ENCODE peak calls at places on chromosomes 4 and X, in seven cellular contexts. M is GM23338, Q is GM23248, W is neural progenitor cell, T is MM.1S, X is hepatocyte, K is HCT116. N is an unnamed sample.

GRCh38 chrX:103399744-103400143 is 23.4 kb downstream of the BEX3 start:
- DNase-seq in W (no peak), M (no peak), K (no peak), Q (peak; percentile 20), X (no peak), T (no peak), N (peak; percentile 78)

GRCh38 chr4:7655549-7656243 is 221.0 kb upstream of the PSAPL1 start:
- DNase-seq in K (no peak), M (no peak), T (no peak), Q (no peak), X (peak; percentile 15), W (no peak), N (no peak)

GRCh38 chr4:98260047-98260578 is 1.1 kb upstream of the RAP1GDS1 start:
- DNase-seq in Q (no peak), M (peak; percentile 67), W (peak; percentile 75), X (peak; percentile 73), T (no peak), K (peak; percentile 7), N (peak; percentile 19)

GRCh38 chr4:4859010-4859798 is at the start of gene MSX1:
- DNase-seq in K (peak; percentile 60), T (peak; percentile 89), M (peak; percentile 95), W (peak; percentile 96), Q (peak; percentile 96), X (peak; percentile 94), N (peak; percentile 75)

GRCh38 chr4:1033840-1034551 is 22.6 kb downstream of the FGFRL1 start:
- DNase-seq in X (no peak), Q (peak; percentile 89), K (no peak), W (no peak), M (no peak), T (no peak), N (no peak)

GRCh38 chrX:40068048-40068447 is 29.7 kb downstream of the BCOR start:
- DNase-seq in M (no peak), X (no peak), K (no peak), Q (peak; percentile 39), T (no peak), W (no peak), N (peak; percentile 45)

GRCh38 chr4:56880572-56880971 is 27.1 kb upstream of the REST start:
- DNase-seq in T (no peak), K (no peak), W (no peak), Q (no peak), M (no peak), X (no peak), N (no peak)

GRCh38 chrX:8520791-8521190 is 56.2 kb downstream of the VCX3B start:
- DNase-seq in T (no peak), K (no peak), Q (no peak), M (no peak), W (no peak), X (no peak), N (peak; percentile 82)

GRCh38 chr4:102620697-102621497 is 119.7 kb downstream of the NFKB1 start:
- DNase-seq in K (peak; percentile 76), T (peak; percentile 76), M (peak; percentile 59), Q (peak; percentile 84), X (peak; percentile 76), W (peak; percentile 20), N (peak; percentile 78)

GRCh38 chrX:148537556-148538182 is 37.3 kb downstream of the AFF2 start:
- DNase-seq in Q (no peak), W (peak; percentile 41), X (no peak), M (peak; percentile 0), K (no peak), T (no peak), N (no peak)

GRCh38 chrX:148542481-148543255 is 42.3 kb downstream of the AFF2 start:
- DNase-seq in Q (no peak), X (no peak), W (no peak), K (no peak), T (no peak), M (peak; percentile 2), N (no peak)

GRCh38 chrX:148541461-148541983 is 41.1 kb downstream of the AFF2 start:
- DNase-seq in X (no peak), W (no peak), T (no peak), K (no peak), Q (no peak), M (no peak), N (no peak)

GRCh38 chrX:148538582-148538981 is 38.2 kb downstream of the AFF2 start:
- DNase-seq in K (no peak), W (no peak), T (no peak), M (no peak), X (no peak), Q (no peak), N (no peak)

DNA sequence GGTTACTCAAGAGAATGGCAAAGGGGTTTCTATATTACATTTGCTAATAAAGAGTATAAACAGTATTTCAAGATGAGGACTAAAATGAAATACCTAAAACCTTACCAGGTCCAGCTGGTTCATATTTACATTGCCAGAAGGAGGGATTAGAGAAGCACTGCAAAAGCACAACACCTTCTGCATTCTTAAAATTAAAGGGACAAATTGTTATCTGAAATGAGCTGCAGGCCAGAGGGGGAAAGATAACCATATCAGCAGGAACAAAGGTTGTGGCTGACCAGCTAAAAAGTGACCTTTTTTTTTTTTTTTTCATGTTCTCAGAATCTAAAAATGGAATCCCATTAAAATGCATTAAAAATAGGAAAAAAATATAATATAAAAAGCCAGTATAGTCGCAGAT is 39.7 kb downstream of the AFF2 start:
- DNase-seq in K (no peak), W (no peak), T (no peak), Q (no peak), M (no peak), X (no peak), N (no peak)
- H3K4me2 ChIP-seq in K (no peak overlapping the region), W (no peak overlapping the region), T (no peak overlapping the region), Q (no peak overlapping the region), M (no peak overlapping the region), X (no peak overlapping the region), N (no peak overlapping the region)

GRCh38 chr4:175999944-176000343 is 65.7 kb upstream of the WDR17 start:
- DNase-seq in M (peak; percentile 12), Q (no peak), K (no peak), X (no peak), T (no peak), W (no peak), N (no peak)

GRCh38 chr4:175998782-175999181 is 66.9 kb upstream of the WDR17 start:
- DNase-seq in X (no peak), M (peak; percentile 91), Q (no peak), K (peak; percentile 47), T (no peak), W (peak; percentile 28), N (peak; percentile 50)

GRCh38 chr4:176001171-176002006 is 64.3 kb upstream of the WDR17 start:
- DNase-seq in Q (peak; percentile 24), T (no peak), X (peak; percentile 45), W (peak; percentile 81), M (peak; percentile 93), K (peak; percentile 15), N (no peak)

GRCh38 chr4:175997291-175997690 is 68.3 kb upstream of the WDR17 start:
- DNase-seq in X (no peak), K (no peak), W (no peak), M (no peak), T (no peak), Q (no peak), N (no peak)

GRCh38 chr4:175996231-175996630 is 69.4 kb upstream of the WDR17 start:
- DNase-seq in T (no peak), M (no peak), Q (no peak), X (no peak), W (no peak), K (no peak), N (no peak)
- TF ChIP-seq EZH2 in T (no peak), M (no peak), Q (no peak), X (no peak), W (no peak), K (no peak), N (no peak)

DNA sequence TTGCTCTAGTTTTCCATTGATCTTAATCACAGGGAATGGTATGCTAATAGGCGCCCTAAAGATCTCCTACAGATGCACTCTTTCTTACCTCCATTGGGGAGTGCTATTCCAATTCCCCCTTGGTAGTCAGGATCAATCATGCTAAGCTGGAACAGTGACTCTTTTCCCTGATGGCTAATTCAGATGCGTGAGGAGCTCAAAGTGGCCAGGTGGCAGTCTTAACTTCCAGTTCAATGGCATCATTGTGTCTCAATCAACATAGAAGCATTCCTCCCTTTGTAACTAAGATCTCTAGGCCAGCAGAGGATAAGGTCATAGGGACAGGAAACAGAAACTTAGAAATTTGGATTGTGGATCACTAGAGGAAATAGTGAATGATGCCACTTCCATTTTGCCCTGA is 216.8 kb downstream of the GRID2 start:
- DNase-seq in X (no peak), T (no peak), K (no peak), M (peak; percentile 95), Q (no peak), W (peak; percentile 73), N (no peak)
- TF ChIP-seq EZH2phosphoT487 in X (no peak), T (no peak), K (no peak), M (no peak), Q (no peak), W (no peak), N (no peak)

GRCh38 chrX:10629905-10630304 is 9.5 kb upstream of the MID1 start:
- DNase-seq in X (no peak), Q (no peak), T (no peak), M (no peak), K (no peak), W (no peak), N (no peak)
- H3K4me2 ChIP-seq in X (no peak overlapping the region), Q (no peak overlapping the region), T (no peak overlapping the region), M (no peak overlapping the region), K (peak overlapping the region; percentile 66), W (no peak overlapping the region), N (no peak overlapping the region)

GRCh38 chr4:146638801-146639351 is at the start of gene POU4F2:
- DNase-seq in K (no peak), T (no peak), X (peak; percentile 27), Q (peak; percentile 52), M (peak; percentile 76), W (peak; percentile 76), N (no peak)
- TF ChIP-seq EZH2 in K (no peak), T (no peak), X (peak; percentile 25), Q (no peak), M (no peak), W (no peak), N (no peak)

N was measured in PC-3.